ENCODE peak calls at places on chromosomes 11 and 22, in seven cellular contexts. One of them, this sample, is unnamed.

GRCh38 chr11:103359221-103359620 is 250.0 kb downstream of the DYNC2H1 start:
- DNase-seq in sigmoid colon: no peak
- DNase-seq in HCT116: no peak
- DNase-seq in endothelial cell of umbilical vein: no peak
- DNase-seq in GM23338: no peak
- DNase-seq in GM12891: no peak
- DNase-seq in upper lobe of left lung: no peak
- DNase-seq in this sample: no peak

GRCh38 chr22:43443072-43443471 is 31.3 kb downstream of the MPPED1 start:
- DNase-seq in sigmoid colon: peak
- DNase-seq in HCT116: no peak
- DNase-seq in endothelial cell of umbilical vein: no peak
- DNase-seq in GM23338: no peak
- DNase-seq in GM12891: no peak
- DNase-seq in upper lobe of left lung: no peak
- DNase-seq in this sample: no peak

GRCh38 chr11:11578542-11578941 is 43.3 kb downstream of the GALNT18 start:
- DNase-seq in sigmoid colon: no peak
- DNase-seq in HCT116: no peak
- DNase-seq in endothelial cell of umbilical vein: no peak
- DNase-seq in GM23338: no peak
- DNase-seq in GM12891: no peak
- DNase-seq in upper lobe of left lung: no peak
- DNase-seq in this sample: no peak

GRCh38 chr11:19025799-19026406 is 34.6 kb downstream of the MRGPRX2 start:
- DNase-seq in sigmoid colon: no peak
- DNase-seq in HCT116: no peak
- DNase-seq in endothelial cell of umbilical vein: peak
- DNase-seq in GM23338: no peak
- DNase-seq in GM12891: no peak
- DNase-seq in upper lobe of left lung: no peak
- DNase-seq in this sample: no peak

GRCh38 chr22:17117890-17118289 is 3.3 kb downstream of the TMEM121B start:
- DNase-seq in sigmoid colon: no peak
- DNase-seq in HCT116: no peak
- DNase-seq in endothelial cell of umbilical vein: no peak
- DNase-seq in GM23338: no peak
- DNase-seq in GM12891: no peak
- DNase-seq in upper lobe of left lung: no peak
- DNase-seq in this sample: no peak

GRCh38 chr11:20457934-20458333 is 70.4 kb downstream of the PRMT3 start:
- DNase-seq in sigmoid colon: no peak
- DNase-seq in HCT116: no peak
- DNase-seq in endothelial cell of umbilical vein: no peak
- DNase-seq in GM23338: no peak
- DNase-seq in GM12891: no peak
- DNase-seq in upper lobe of left lung: no peak
- DNase-seq in this sample: no peak

GRCh38 chr11:70783356-70783755 is 385.0 kb downstream of the CTTN start:
- DNase-seq in sigmoid colon: no peak
- DNase-seq in HCT116: no peak
- DNase-seq in endothelial cell of umbilical vein: no peak
- DNase-seq in GM23338: no peak
- DNase-seq in GM12891: no peak
- DNase-seq in upper lobe of left lung: no peak
- DNase-seq in this sample: no peak

GRCh38 chr11:21911046-21911445 is 281.8 kb upstream of the ANO5 start:
- DNase-seq in sigmoid colon: no peak
- DNase-seq in HCT116: no peak
- DNase-seq in endothelial cell of umbilical vein: no peak
- DNase-seq in GM23338: no peak
- DNase-seq in GM12891: no peak
- DNase-seq in upper lobe of left lung: no peak
- DNase-seq in this sample: no peak

GRCh38 chr22:46165975-46166374 is 15.6 kb downstream of the PPARA start:
- DNase-seq in sigmoid colon: no peak
- DNase-seq in HCT116: no peak
- DNase-seq in endothelial cell of umbilical vein: no peak
- DNase-seq in GM23338: peak
- DNase-seq in GM12891: no peak
- DNase-seq in upper lobe of left lung: no peak
- DNase-seq in this sample: no peak

GRCh38 chr11:108398439-108398838 is 68.9 kb downstream of the C11orf65 start:
- DNase-seq in sigmoid colon: no peak
- DNase-seq in HCT116: no peak
- DNase-seq in endothelial cell of umbilical vein: no peak
- DNase-seq in GM23338: no peak
- DNase-seq in GM12891: no peak
- DNase-seq in upper lobe of left lung: no peak
- DNase-seq in this sample: no peak

GRCh38 chr11:119885861-119886567 is 157.0 kb upstream of the NECTIN1 start:
- DNase-seq in sigmoid colon: no peak
- DNase-seq in HCT116: no peak
- DNase-seq in endothelial cell of umbilical vein: no peak
- DNase-seq in GM23338: no peak
- DNase-seq in GM12891: no peak
- DNase-seq in upper lobe of left lung: no peak
- DNase-seq in this sample: no peak

GRCh38 chr22:41833369-41834004 is 582 bp downstream of the SREBF2 start:
- DNase-seq in sigmoid colon: peak
- DNase-seq in HCT116: no peak
- DNase-seq in endothelial cell of umbilical vein: peak
- DNase-seq in GM23338: peak
- DNase-seq in GM12891: peak
- DNase-seq in upper lobe of left lung: peak
- DNase-seq in this sample: peak

GRCh38 chr22:24418786-24419479 is 8.5 kb upstream of the ADORA2A start:
- DNase-seq in sigmoid colon: no peak
- DNase-seq in HCT116: no peak
- DNase-seq in endothelial cell of umbilical vein: no peak
- DNase-seq in GM23338: no peak
- DNase-seq in GM12891: no peak
- DNase-seq in upper lobe of left lung: no peak
- DNase-seq in this sample: no peak

GRCh38 chr11:117909611-117910382 is 19.4 kb downstream of the TMPRSS13 start:
- DNase-seq in sigmoid colon: peak
- DNase-seq in HCT116: no peak
- DNase-seq in endothelial cell of umbilical vein: no peak
- DNase-seq in GM23338: no peak
- DNase-seq in GM12891: no peak
- DNase-seq in upper lobe of left lung: no peak
- DNase-seq in this sample: no peak

GRCh38 chr22:39565414-39565944 is 5.1 kb upstream of the CACNA1I start:
- DNase-seq in sigmoid colon: no peak
- DNase-seq in HCT116: no peak
- DNase-seq in endothelial cell of umbilical vein: no peak
- DNase-seq in GM23338: no peak
- DNase-seq in GM12891: no peak
- DNase-seq in upper lobe of left lung: no peak
- DNase-seq in this sample: no peak

GRCh38 chr11:78295991-78296930 is 107.5 kb downstream of the USP35 start:
- DNase-seq in sigmoid colon: no peak
- DNase-seq in HCT116: no peak
- DNase-seq in endothelial cell of umbilical vein: no peak
- DNase-seq in GM23338: no peak
- DNase-seq in GM12891: no peak
- DNase-seq in upper lobe of left lung: no peak
- DNase-seq in this sample: no peak

GRCh38 chr11:72703281-72704008 is 29.2 kb upstream of the PDE2A start:
- DNase-seq in sigmoid colon: peak
- DNase-seq in HCT116: no peak
- DNase-seq in endothelial cell of umbilical vein: no peak
- DNase-seq in GM23338: no peak
- DNase-seq in GM12891: no peak
- DNase-seq in upper lobe of left lung: no peak
- DNase-seq in this sample: no peak

GRCh38 chr11:72773291-72773690 is 20.6 kb downstream of the STARD10 start:
- DNase-seq in sigmoid colon: peak
- DNase-seq in HCT116: no peak
- DNase-seq in endothelial cell of umbilical vein: peak
- DNase-seq in GM23338: no peak
- DNase-seq in GM12891: no peak
- DNase-seq in upper lobe of left lung: no peak
- DNase-seq in this sample: no peak

GRCh38 chr22:45127866-45128265 is 35.9 kb upstream of the NUP50 start:
- DNase-seq in sigmoid colon: no peak
- DNase-seq in HCT116: no peak
- DNase-seq in endothelial cell of umbilical vein: no peak
- DNase-seq in GM23338: no peak
- DNase-seq in GM12891: no peak
- DNase-seq in upper lobe of left lung: no peak
- DNase-seq in this sample: no peak

GRCh38 chr22:44876921-44877320 is 124.5 kb downstream of the ARHGAP8 start:
- DNase-seq in sigmoid colon: no peak
- DNase-seq in HCT116: no peak
- DNase-seq in endothelial cell of umbilical vein: no peak
- DNase-seq in GM23338: no peak
- DNase-seq in GM12891: no peak
- DNase-seq in upper lobe of left lung: no peak
- DNase-seq in this sample: no peak

GRCh38 chr11:68632802-68633201 is 51.5 kb upstream of the GAL start:
- DNase-seq in sigmoid colon: no peak
- DNase-seq in HCT116: peak
- DNase-seq in endothelial cell of umbilical vein: peak
- DNase-seq in GM23338: peak
- DNase-seq in GM12891: no peak
- DNase-seq in upper lobe of left lung: peak
- DNase-seq in this sample: no peak

GRCh38 chr22:48321986-48322545 is 1505.6 kb downstream of the BRD1 start:
- DNase-seq in sigmoid colon: peak
- DNase-seq in HCT116: no peak
- DNase-seq in endothelial cell of umbilical vein: no peak
- DNase-seq in GM23338: no peak
- DNase-seq in GM12891: no peak
- DNase-seq in upper lobe of left lung: no peak
- DNase-seq in this sample: no peak

GRCh38 chr11:37333345-37333744 is 735.3 kb upstream of the RAG2 start:
- DNase-seq in sigmoid colon: no peak
- DNase-seq in HCT116: no peak
- DNase-seq in endothelial cell of umbilical vein: no peak
- DNase-seq in GM23338: no peak
- DNase-seq in GM12891: no peak
- DNase-seq in upper lobe of left lung: no peak
- DNase-seq in this sample: no peak
- TF ChIP-seq POLR2AphosphoS5 in sigmoid colon: no peak
- TF ChIP-seq POLR2AphosphoS5 in HCT116: no peak
- TF ChIP-seq POLR2AphosphoS5 in endothelial cell of umbilical vein: no peak
- TF ChIP-seq POLR2AphosphoS5 in GM23338: no peak
- TF ChIP-seq POLR2AphosphoS5 in GM12891: no peak
- TF ChIP-seq POLR2AphosphoS5 in upper lobe of left lung: no peak
- TF ChIP-seq POLR2AphosphoS5 in this sample: no peak

GRCh38 chr11:46346886-46347636 is at the start of gene DGKZ:
- DNase-seq in sigmoid colon: peak
- DNase-seq in HCT116: peak
- DNase-seq in endothelial cell of umbilical vein: peak
- DNase-seq in GM23338: peak
- DNase-seq in GM12891: peak
- DNase-seq in upper lobe of left lung: peak
- DNase-seq in this sample: peak
- TF ChIP-seq POLR2AphosphoS5 in sigmoid colon: peak
- TF ChIP-seq POLR2AphosphoS5 in HCT116: peak
- TF ChIP-seq POLR2AphosphoS5 in endothelial cell of umbilical vein: peak
- TF ChIP-seq POLR2AphosphoS5 in GM23338: peak
- TF ChIP-seq POLR2AphosphoS5 in GM12891: no peak
- TF ChIP-seq POLR2AphosphoS5 in upper lobe of left lung: peak
- TF ChIP-seq POLR2AphosphoS5 in this sample: no peak

DNA sequence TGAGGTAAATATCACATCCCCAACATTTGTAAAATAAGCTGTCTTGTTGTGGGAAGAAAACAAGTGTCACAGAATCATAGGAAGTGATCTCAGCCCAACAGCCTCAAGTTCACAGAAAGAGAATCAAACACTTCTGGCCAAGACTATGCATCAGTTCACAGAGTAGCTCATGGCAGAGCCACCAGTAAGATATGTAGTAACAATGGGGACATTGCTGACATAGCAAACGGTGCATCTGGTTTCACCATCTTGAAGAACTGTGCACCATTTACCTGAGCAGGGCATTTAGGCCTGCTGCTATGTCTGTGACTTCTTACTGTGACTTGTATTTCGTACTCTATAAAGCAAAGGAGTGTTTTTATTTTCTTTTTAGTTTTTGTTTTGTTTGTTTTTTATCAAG is 585.3 kb upstream of the FAT3 start:
- DNase-seq in sigmoid colon: no peak
- DNase-seq in HCT116: no peak
- DNase-seq in endothelial cell of umbilical vein: no peak
- DNase-seq in GM23338: no peak
- DNase-seq in GM12891: no peak
- DNase-seq in upper lobe of left lung: no peak
- DNase-seq in this sample: no peak
- TF ChIP-seq POLR2AphosphoS5 in sigmoid colon: no peak
- TF ChIP-seq POLR2AphosphoS5 in HCT116: no peak
- TF ChIP-seq POLR2AphosphoS5 in endothelial cell of umbilical vein: no peak
- TF ChIP-seq POLR2AphosphoS5 in GM23338: no peak
- TF ChIP-seq POLR2AphosphoS5 in GM12891: no peak
- TF ChIP-seq POLR2AphosphoS5 in upper lobe of left lung: no peak
- TF ChIP-seq POLR2AphosphoS5 in this sample: no peak

DNA sequence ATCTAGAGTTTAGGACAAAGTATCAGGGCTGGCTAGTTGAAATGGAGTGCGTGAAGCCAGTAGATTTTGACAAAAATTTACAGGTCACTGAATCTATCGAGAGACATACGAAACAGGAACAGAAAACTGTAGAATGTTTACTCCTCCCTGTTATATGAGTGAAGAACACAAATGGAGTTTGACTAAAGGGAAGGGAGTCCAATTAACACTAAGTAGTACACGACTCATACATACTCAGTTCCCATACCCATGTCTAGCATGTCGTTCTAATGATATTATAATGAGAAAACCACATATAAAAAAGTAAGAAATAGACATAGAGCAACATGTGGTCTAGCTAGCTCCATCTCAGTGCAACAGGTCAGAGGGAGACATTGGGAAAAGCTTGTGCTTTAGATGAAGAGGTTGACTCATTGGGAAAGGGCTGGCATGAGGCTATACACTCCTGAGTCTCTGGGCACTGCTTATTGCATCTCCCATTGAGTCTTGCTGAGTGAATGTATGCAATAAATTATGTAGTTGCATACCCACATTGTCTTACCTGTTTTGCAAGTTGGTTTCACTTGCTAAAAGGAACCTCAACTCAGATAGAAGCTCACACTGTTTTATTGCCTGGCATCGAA is 43.5 kb downstream of the CD44 start:
- DNase-seq in sigmoid colon: no peak
- DNase-seq in HCT116: no peak
- DNase-seq in endothelial cell of umbilical vein: no peak
- DNase-seq in GM23338: no peak
- DNase-seq in GM12891: peak
- DNase-seq in upper lobe of left lung: no peak
- DNase-seq in this sample: no peak
- TF ChIP-seq POLR2AphosphoS5 in sigmoid colon: no peak
- TF ChIP-seq POLR2AphosphoS5 in HCT116: no peak
- TF ChIP-seq POLR2AphosphoS5 in endothelial cell of umbilical vein: no peak
- TF ChIP-seq POLR2AphosphoS5 in GM23338: no peak
- TF ChIP-seq POLR2AphosphoS5 in GM12891: peak
- TF ChIP-seq POLR2AphosphoS5 in upper lobe of left lung: no peak
- TF ChIP-seq POLR2AphosphoS5 in this sample: peak